ENCODE peak calls at places on chromosomes 2 and 18, in six cellular contexts. G is T-cell; O is Right ventricle myocardium superior; W is right cardiac atrium; H is aorta; F is stimulated activated naive CD8-positive, alpha-beta T cell treated with anti-CD3 and anti-CD28 coated beads, Interleukin-15, amount 100 ng/mL, for 72 hours. T is an unnamed sample.

GRCh38 chr2:220736778-220737177 is 835.3 kb downstream of the EPHA4 start:
- ATAC-seq in G (no peak), O (no peak), W (no peak), H (peak; percentile 15), F (no peak), T (no peak)

GRCh38 chr2:136448986-136449780 is 316.2 kb upstream of the THSD7B start:
- ATAC-seq in G (no peak), O (no peak), W (no peak), H (no peak), F (no peak), T (no peak)

GRCh38 chr18:42412281-42412680 is 457.2 kb downstream of the PIK3C3 start:
- ATAC-seq in G (no peak), O (no peak), W (no peak), H (no peak), F (no peak), T (no peak)

GRCh38 chr2:191158179-191158578 is 7.4 kb upstream of the STAT4 start:
- ATAC-seq in G (no peak), O (no peak), W (no peak), H (no peak), F (no peak), T (no peak)

GRCh38 chr2:135144343-135144742 is 92.3 kb downstream of the RAB3GAP1 start:
- ATAC-seq in G (no peak), O (no peak), W (no peak), H (no peak), F (no peak), T (peak; percentile 66)

GRCh38 chr2:47201224-47201623 is 46.1 kb upstream of the STPG4 start:
- ATAC-seq in G (no peak), O (no peak), W (no peak), H (no peak), F (no peak), T (no peak)

GRCh38 chr18:44823782-44824181 is 143.1 kb downstream of the SETBP1 start:
- ATAC-seq in G (no peak), O (no peak), W (no peak), H (no peak), F (peak; percentile 72), T (peak; percentile 87)

GRCh38 chr2:190528521-190529001 is 6.0 kb downstream of the NEMP2 start:
- ATAC-seq in G (no peak), O (no peak), W (peak; percentile 13), H (no peak), F (no peak), T (peak; percentile 56)

GRCh38 chr18:13660510-13660909 is 65.8 kb downstream of the FAM210A start:
- ATAC-seq in G (no peak), O (peak; percentile 90), W (peak; percentile 91), H (peak; percentile 83), F (no peak), T (no peak)

GRCh38 chr18:51182824-51183223 is 14.7 kb downstream of the MEX3C start:
- ATAC-seq in G (no peak), O (no peak), W (no peak), H (no peak), F (peak; percentile 61), T (no peak)

GRCh38 chr2:196957881-196958525 is 31.5 kb upstream of the PGAP1 start:
- ATAC-seq in G (no peak), O (no peak), W (no peak), H (no peak), F (no peak), T (no peak)

GRCh38 chr2:200901459-200902072 is 12.4 kb downstream of the NIF3L1 start:
- ATAC-seq in G (peak; percentile 100), O (peak; percentile 77), W (peak; percentile 87), H (peak; percentile 80), F (peak; percentile 100), T (peak; percentile 95)

GRCh38 chr2:157971702-157972101 is 95.6 kb upstream of the ACVR1 start:
- ATAC-seq in G (no peak), O (no peak), W (no peak), H (no peak), F (no peak), T (peak; percentile 51)